ENCODE peak calls at places on chromosomes 3 and 15, in seven cellular contexts. Y is NCI-H2029; P is non-pigmented ciliary epithelial cell; L is A549; S is H4; R is stimulated activated naive B cell treated with anti-CD40 and anti-IgM and Interleukin-4, amounts not matched to agents 10 μg/mL and 1 μg/mL and 100 μg/mL, for 72 hours; Z is NCI-H774. M is an unnamed sample.

GRCh38 chr3:114554716-114555115 is 260.9 kb downstream of the TIGIT start:
- DNase-seq in Y (no peak), P (no peak), L (no peak), S (no peak), R (no peak), Z (no peak), M (no peak)

GRCh38 chr15:39195988-39196486 is 384.8 kb upstream of the THBS1 start:
- DNase-seq in Y (no peak), P (peak), L (peak), S (peak), R (no peak), Z (no peak), M (peak)

GRCh38 chr15:93028111-93028631 is 60.8 kb downstream of the RGMA start:
- DNase-seq in Y (no peak), P (no peak), L (no peak), S (no peak), R (no peak), Z (no peak), M (no peak)

GRCh38 chr3:194780706-194781105 is 95.0 kb downstream of the FAM43A start:
- DNase-seq in Y (no peak), P (no peak), L (no peak), S (no peak), R (no peak), Z (no peak), M (no peak)

GRCh38 chr3:174700736-174701135 is 158.4 kb upstream of the NAALADL2 start:
- DNase-seq in Y (no peak), P (no peak), L (no peak), S (no peak), R (no peak), Z (no peak), M (no peak)

GRCh38 chr3:43995929-43996378 is 245.7 kb upstream of the TOPAZ1 start:
- DNase-seq in Y (no peak), P (no peak), L (no peak), S (no peak), R (no peak), Z (no peak), M (no peak)

GRCh38 chr15:39784638-39785037 is 2.0 kb upstream of the FSIP1 start:
- DNase-seq in Y (no peak), P (no peak), L (no peak), S (no peak), R (no peak), Z (no peak), M (no peak)

GRCh38 chr3:122936986-122937385 is 90.6 kb downstream of the SEMA5B start:
- DNase-seq in Y (no peak), P (no peak), L (no peak), S (no peak), R (no peak), Z (no peak), M (no peak)

GRCh38 chr3:105118905-105119304 is 247.8 kb upstream of the ALCAM start:
- DNase-seq in Y (no peak), P (no peak), L (peak), S (peak), R (no peak), Z (no peak), M (no peak)

GRCh38 chr3:195425849-195426248 is 17.0 kb downstream of the ACAP2 start:
- DNase-seq in Y (no peak), P (no peak), L (no peak), S (no peak), R (no peak), Z (no peak), M (no peak)